ENCODE peak calls at places on chromosomes 1 and 21, in ten cellular contexts. C, L, K, N, I, H, X, E, R and F are unnamed samples.

GRCh38 chr1:117370071-117370470 is 2.8 kb downstream of the MAN1A2 start:
- DNase-seq in C (no peak), L (no peak), K (no peak), N (no peak), I (no peak), H (no peak), X (no peak), E (no peak), R (no peak), F (peak)

GRCh38 chr1:42157667-42158066 is 4.5 kb downstream of the GUCA2B start:
- DNase-seq in C (no peak), L (no peak), K (no peak), N (no peak), I (no peak), H (no peak), X (no peak), E (peak), R (no peak), F (peak)

GRCh38 chr1:226778657-226779058 is 39.6 kb upstream of the ITPKB start:
- DNase-seq in C (no peak), L (peak), K (peak), N (no peak), I (no peak), H (no peak), X (no peak), E (no peak), R (no peak), F (no peak)

GRCh38 chr1:8394456-8395321 is 76.8 kb downstream of the SLC45A1 start:
- DNase-seq in C (no peak), L (peak), K (peak), N (no peak), I (no peak), H (no peak), X (no peak), E (no peak), R (no peak), F (no peak)

GRCh38 chr1:106747791-106748190 is 308.7 kb upstream of the PRMT6 start:
- DNase-seq in C (peak), L (no peak), K (no peak), N (no peak), I (no peak), H (no peak), X (no peak), E (no peak), R (no peak), F (no peak)

GRCh38 chr1:57874426-57874825 is 450.6 kb upstream of the DAB1 start:
- DNase-seq in C (no peak), L (no peak), K (no peak), N (no peak), I (no peak), H (no peak), X (no peak), E (no peak), R (no peak), F (no peak)

GRCh38 chr1:245380790-245381535 is 226.2 kb downstream of the KIF26B start:
- DNase-seq in C (no peak), L (no peak), K (no peak), N (peak), I (no peak), H (peak), X (no peak), E (no peak), R (no peak), F (peak)

GRCh38 chr1:24052119-24052695 is 59.7 kb downstream of the MYOM3 start:
- DNase-seq in C (no peak), L (no peak), K (no peak), N (no peak), I (no peak), H (no peak), X (no peak), E (no peak), R (no peak), F (no peak)

GRCh38 chr1:20095564-20096434 is 23.5 kb downstream of the PLA2G2D start:
- DNase-seq in C (no peak), L (no peak), K (no peak), N (no peak), I (no peak), H (no peak), X (no peak), E (no peak), R (no peak), F (no peak)

GRCh38 chr21:44974676-44975075 is 34.8 kb downstream of the SLX9 start:
- DNase-seq in C (no peak), L (no peak), K (no peak), N (no peak), I (no peak), H (no peak), X (no peak), E (no peak), R (no peak), F (no peak)

GRCh38 chr1:18536943-18537342 is 56.2 kb downstream of the KLHDC7A start:
- DNase-seq in C (no peak), L (no peak), K (no peak), N (no peak), I (no peak), H (no peak), X (no peak), E (no peak), R (peak), F (no peak)

GRCh38 chr1:93681549-93682412 is at the start of gene BCAR3:
- DNase-seq in C (peak), L (no peak), K (peak), N (no peak), I (peak), H (peak), X (no peak), E (peak), R (peak), F (peak)

GRCh38 chr1:12345350-12346217 is 115.8 kb downstream of the VPS13D start:
- DNase-seq in C (no peak), L (no peak), K (no peak), N (no peak), I (peak), H (peak), X (no peak), E (peak), R (no peak), F (no peak)

GRCh38 chr1:187691439-187691838 is 862.7 kb downstream of the PLA2G4A start:
- DNase-seq in C (no peak), L (peak), K (peak), N (no peak), I (no peak), H (no peak), X (no peak), E (no peak), R (no peak), F (no peak)

GRCh38 chr1:109112056-109112651 is 1.8 kb upstream of the ELAPOR1 start:
- DNase-seq in C (no peak), L (peak), K (peak), N (peak), I (peak), H (no peak), X (no peak), E (peak), R (no peak), F (peak)

GRCh38 chr21:45366476-45366875 is 38.5 kb upstream of the COL18A1 start:
- DNase-seq in C (no peak), L (no peak), K (no peak), N (no peak), I (no peak), H (no peak), X (no peak), E (no peak), R (no peak), F (no peak)

GRCh38 chr1:211326528-211327340 is at the start of gene TRAF5:
- DNase-seq in C (peak), L (peak), K (peak), N (peak), I (peak), H (peak), X (no peak), E (peak), R (peak), F (peak)

GRCh38 chr1:224769987-224770693 is 154.0 kb downstream of the CNIH3 start:
- DNase-seq in C (no peak), L (peak), K (peak), N (no peak), I (no peak), H (no peak), X (no peak), E (no peak), R (no peak), F (no peak)

GRCh38 chr21:18893411-18893810 is 489.8 kb upstream of the TMPRSS15 start:
- DNase-seq in C (no peak), L (no peak), K (no peak), N (no peak), I (no peak), H (no peak), X (no peak), E (no peak), R (no peak), F (no peak)

GRCh38 chr21:42537106-42537742 is 23.6 kb downstream of the SLC37A1 start:
- DNase-seq in C (peak), L (peak), K (no peak), N (no peak), I (peak), H (no peak), X (no peak), E (peak), R (no peak), F (peak)

GRCh38 chr1:147545133-147545532 is 3.8 kb downstream of the BCL9 start:
- DNase-seq in C (peak), L (peak), K (peak), N (no peak), I (peak), H (peak), X (peak), E (peak), R (no peak), F (peak)

GRCh38 chr1:204587621-204588020 is 71.4 kb downstream of the MDM4 start:
- DNase-seq in C (no peak), L (no peak), K (no peak), N (peak), I (no peak), H (no peak), X (no peak), E (no peak), R (no peak), F (no peak)

GRCh38 chr1:21904725-21905520 is 32.2 kb downstream of the HSPG2 start:
- DNase-seq in C (no peak), L (peak), K (peak), N (no peak), I (no peak), H (peak), X (no peak), E (peak), R (no peak), F (no peak)

GRCh38 chr1:51644533-51645197 is 27.8 kb downstream of the OSBPL9 start:
- DNase-seq in C (no peak), L (peak), K (peak), N (no peak), I (no peak), H (no peak), X (no peak), E (no peak), R (no peak), F (no peak)

GRCh38 chr21:32712043-32712442 is 15.8 kb downstream of the SYNJ1 start:
- DNase-seq in C (no peak), L (no peak), K (no peak), N (no peak), I (peak), H (peak), X (no peak), E (peak), R (no peak), F (peak)

GRCh38 chr1:30905898-30906620 is 2.5 kb downstream of the SDC3 start:
- DNase-seq in C (no peak), L (no peak), K (no peak), N (no peak), I (no peak), H (no peak), X (no peak), E (no peak), R (no peak), F (no peak)

GRCh38 chr1:15953294-15953771 is 22.6 kb downstream of the ZBTB17 start:
- DNase-seq in C (no peak), L (no peak), K (no peak), N (no peak), I (no peak), H (no peak), X (no peak), E (no peak), R (no peak), F (no peak)

GRCh38 chr1:53089478-53090226 is 27.6 kb downstream of the PODN start:
- DNase-seq in C (no peak), L (no peak), K (peak), N (no peak), I (no peak), H (no peak), X (no peak), E (no peak), R (no peak), F (no peak)

GRCh38 chr1:211229365-211229759 is 29.8 kb upstream of the RCOR3 start:
- DNase-seq in C (no peak), L (no peak), K (no peak), N (no peak), I (no peak), H (no peak), X (no peak), E (peak), R (no peak), F (no peak)

GRCh38 chr1:169925505-169926482 is 32.1 kb upstream of the SCYL3 start:
- DNase-seq in C (no peak), L (peak), K (no peak), N (no peak), I (no peak), H (no peak), X (no peak), E (peak), R (no peak), F (no peak)

GRCh38 chr1:78667939-78668338 is 18.3 kb downstream of the IFI44 start:
- DNase-seq in C (no peak), L (no peak), K (no peak), N (no peak), I (no peak), H (no peak), X (no peak), E (no peak), R (no peak), F (no peak)